ENCODE peak calls at places on chromosomes 1 and 21, in ten cellular contexts. Y is AG09309; Z is PC-3; U is GM20000; E is Ammon's horn; N is RKO; W is stimulated activated CD8-positive, alpha-beta memory T cell treated with anti-CD3 and anti-CD28 coated beads, Interleukin-4, amount 100 ng/mL, for 1 hour; T is stimulated activated CD4-positive, alpha-beta T cell treated with anti-CD3 and anti-CD28 coated beads, Interleukin-4, amount 100 ng/mL, for 1 hour; S is HT1080; D is posterior cingulate gyrus. O is an unnamed sample.
A peak's percentile ranks its signal among the peaks of the same experiment; 100 is the strongest.

GRCh38 chr21:41610042-41610839 is 102.3 kb upstream of the TMPRSS2 start:
- DNase-seq in N (peak; percentile 30), E (peak; percentile 64), Z (peak; percentile 83), W (no peak), T (peak; percentile 18), Y (no peak), S (peak; percentile 58), D (peak; percentile 40), U (peak; percentile 61), O (no peak)

GRCh38 chr1:54767526-54767925 is 3.2 kb upstream of the PARS2 start:
- DNase-seq in Y (no peak), U (no peak), D (no peak), E (no peak), S (no peak), Z (no peak), T (no peak), N (no peak), W (no peak), O (no peak)

GRCh38 chr1:119372493-119373086 is 4.0 kb downstream of the HAO2 start:
- DNase-seq in W (no peak), E (no peak), Z (peak; percentile 80), N (peak; percentile 26), D (no peak), Y (no peak), S (peak; percentile 51), U (peak; percentile 38), T (no peak), O (peak; percentile 31)

GRCh38 chr1:55064861-55065263 is 25.5 kb downstream of the PCSK9 start:
- DNase-seq in E (no peak), Y (peak; percentile 37), Z (peak; percentile 33), T (no peak), S (no peak), U (no peak), N (no peak), W (no peak), D (no peak), O (peak; percentile 31)

GRCh38 chr1:98325646-98326441 is 335.7 kb upstream of the SNX7 start:
- DNase-seq in W (no peak), E (peak; percentile 43), Y (peak; percentile 77), T (no peak), N (peak; percentile 35), D (no peak), U (no peak), S (peak; percentile 95), Z (peak; percentile 94), O (peak; percentile 88)

GRCh38 chr21:45153358-45154318 is 79.3 kb downstream of the ADARB1 start:
- DNase-seq in Y (no peak), N (no peak), D (no peak), W (no peak), E (no peak), S (no peak), Z (no peak), T (no peak), U (no peak), O (no peak)

GRCh38 chr21:45887788-45888187 is 93.8 kb upstream of the COL6A1 start:
- DNase-seq in W (no peak), E (no peak), Y (no peak), D (no peak), S (no peak), N (no peak), Z (no peak), U (no peak), T (no peak), O (no peak)

GRCh38 chr1:87968259-87968955 is 639.7 kb downstream of the LMO4 start:
- DNase-seq in Z (peak; percentile 37), E (peak; percentile 32), W (no peak), T (no peak), D (peak; percentile 45), S (peak; percentile 77), N (no peak), Y (no peak), U (no peak), O (peak; percentile 68)

GRCh38 chr1:61357539-61357938 is 275.2 kb downstream of the NFIA start:
- DNase-seq in Y (no peak), Z (no peak), W (no peak), E (no peak), D (no peak), N (no peak), T (no peak), S (no peak), U (no peak), O (no peak)